ENCODE peak calls at places on chromosomes 12 and 14, in four cellular contexts. H is endodermal cell, J is mesothelial cell of epicardium, C is GM23338. U is an unnamed sample.

GRCh38 chr12:43883311-43883710 is 47.4 kb downstream of the TMEM117 start:
- DNase-seq in H (no peak), J (no peak), C (no peak), U (no peak)

GRCh38 chr14:45373877-45374276 is 120.9 kb upstream of the MIS18BP1 start:
- DNase-seq in H (no peak), J (no peak), C (peak; percentile 11), U (no peak)

GRCh38 chr12:112979281-112979680 is 962 bp downstream of the OAS2 start:
- DNase-seq in H (no peak), J (no peak), C (no peak), U (no peak)

GRCh38 chr12:124523071-124523470 is 44.3 kb downstream of the NCOR2 start:
- DNase-seq in H (no peak), J (no peak), C (no peak), U (no peak)

GRCh38 chr12:83537428-83538053 is 850.8 kb downstream of the TMTC2 start:
- DNase-seq in H (peak; percentile 44), J (no peak), C (no peak), U (no peak)

GRCh38 chr12:108565976-108566375 is 3.6 kb downstream of the ISCU start:
- DNase-seq in H (peak; percentile 30), J (no peak), C (no peak), U (peak; percentile 92)

GRCh38 chr12:83196694-83197350 is 510.1 kb downstream of the TMTC2 start:
- DNase-seq in H (no peak), J (no peak), C (no peak), U (no peak)

GRCh38 chr12:19575307-19576243 is 136.3 kb downstream of the AEBP2 start:
- DNase-seq in H (no peak), J (no peak), C (no peak), U (peak; percentile 88)

GRCh38 chr12:52942914-52943207 is 6.1 kb upstream of the KRT18 start:
- DNase-seq in H (no peak), J (no peak), C (no peak), U (no peak)

U was measured in HT1080.